ENCODE peak calls at places on chromosomes 12 and 14, in four cellular contexts. One of them, this sample, is unnamed.

GRCh38 chr12:45730842-45731336 is 1.4 kb downstream of the ARID2 start:
- DNase-seq in GM04504: no peak
- DNase-seq in Caco-2: no peak
- DNase-seq in progenitor cell of endocrine pancreas: no peak
- DNase-seq in this sample: peak

GRCh38 chr12:100083308-100083707 is 59.4 kb downstream of the BLTP3B start:
- DNase-seq in GM04504: no peak
- DNase-seq in Caco-2: no peak
- DNase-seq in progenitor cell of endocrine pancreas: no peak
- DNase-seq in this sample: no peak

GRCh38 chr12:131912526-131913274 is 16.4 kb upstream of the PUS1 start:
- DNase-seq in GM04504: peak
- DNase-seq in Caco-2: no peak
- DNase-seq in progenitor cell of endocrine pancreas: no peak
- DNase-seq in this sample: no peak

GRCh38 chr14:52052289-52052943 is 16.4 kb downstream of the NID2 start:
- DNase-seq in GM04504: peak
- DNase-seq in Caco-2: no peak
- DNase-seq in progenitor cell of endocrine pancreas: no peak
- DNase-seq in this sample: no peak

GRCh38 chr14:22821193-22822016 is 6.2 kb upstream of the SLC7A7 start:
- DNase-seq in GM04504: no peak
- DNase-seq in Caco-2: peak
- DNase-seq in progenitor cell of endocrine pancreas: no peak
- DNase-seq in this sample: no peak

GRCh38 chr12:119594772-119595445 is 1.3 kb downstream of the TMEM233 start:
- DNase-seq in GM04504: no peak
- DNase-seq in Caco-2: no peak
- DNase-seq in progenitor cell of endocrine pancreas: peak
- DNase-seq in this sample: peak

GRCh38 chr14:76950043-76951020 is 78.2 kb downstream of the IRF2BPL start:
- DNase-seq in GM04504: no peak
- DNase-seq in Caco-2: no peak
- DNase-seq in progenitor cell of endocrine pancreas: no peak
- DNase-seq in this sample: no peak

GRCh38 chr12:102824218-102824835 is 92.7 kb downstream of the PAH start:
- DNase-seq in GM04504: no peak
- DNase-seq in Caco-2: peak
- DNase-seq in progenitor cell of endocrine pancreas: peak
- DNase-seq in this sample: peak

GRCh38 chr12:12379831-12380730 is 23.2 kb downstream of the BORCS5 start:
- DNase-seq in GM04504: no peak
- DNase-seq in Caco-2: no peak
- DNase-seq in progenitor cell of endocrine pancreas: no peak
- DNase-seq in this sample: no peak

GRCh38 chr12:107594995-107595394 is 90.6 kb upstream of the PWP1 start:
- DNase-seq in GM04504: no peak
- DNase-seq in Caco-2: no peak
- DNase-seq in progenitor cell of endocrine pancreas: no peak
- DNase-seq in this sample: no peak

GRCh38 chr12:104747956-104748355 is 210.1 kb downstream of the SLC41A2 start:
- DNase-seq in GM04504: no peak
- DNase-seq in Caco-2: no peak
- DNase-seq in progenitor cell of endocrine pancreas: no peak
- DNase-seq in this sample: no peak

GRCh38 chr14:39005044-39005736 is 97.8 kb downstream of the SEC23A start:
- DNase-seq in GM04504: no peak
- DNase-seq in Caco-2: no peak
- DNase-seq in progenitor cell of endocrine pancreas: no peak
- DNase-seq in this sample: no peak

GRCh38 chr14:104426771-104427125 is 152.8 kb upstream of the C14orf180 start:
- DNase-seq in GM04504: no peak
- DNase-seq in Caco-2: no peak
- DNase-seq in progenitor cell of endocrine pancreas: no peak
- DNase-seq in this sample: no peak

GRCh38 chr14:89912667-89913211 is 41.8 kb downstream of the EFCAB11 start:
- DNase-seq in GM04504: peak
- DNase-seq in Caco-2: no peak
- DNase-seq in progenitor cell of endocrine pancreas: no peak
- DNase-seq in this sample: no peak

GRCh38 chr12:96026331-96026730 is 9.1 kb downstream of the LTA4H start:
- DNase-seq in GM04504: no peak
- DNase-seq in Caco-2: no peak
- DNase-seq in progenitor cell of endocrine pancreas: no peak
- DNase-seq in this sample: no peak

GRCh38 chr14:44803239-44803905 is 158.4 kb downstream of the KLHL28 start:
- DNase-seq in GM04504: peak
- DNase-seq in Caco-2: no peak
- DNase-seq in progenitor cell of endocrine pancreas: no peak
- DNase-seq in this sample: no peak

GRCh38 chr12:111312016-111312415 is 56.9 kb downstream of the PHETA1 start:
- DNase-seq in GM04504: no peak
- DNase-seq in Caco-2: no peak
- DNase-seq in progenitor cell of endocrine pancreas: no peak
- DNase-seq in this sample: no peak

GRCh38 chr14:78399316-78399889 is 229.2 kb downstream of the NRXN3 start:
- DNase-seq in GM04504: no peak
- DNase-seq in Caco-2: no peak
- DNase-seq in progenitor cell of endocrine pancreas: peak
- DNase-seq in this sample: peak

GRCh38 chr12:105330938-105331804 is 680 bp downstream of the C12orf75 start:
- DNase-seq in GM04504: no peak
- DNase-seq in Caco-2: no peak
- DNase-seq in progenitor cell of endocrine pancreas: peak
- DNase-seq in this sample: peak

GRCh38 chr14:23141706-23142467 is 22.8 kb upstream of the CEBPE start:
- DNase-seq in GM04504: peak
- DNase-seq in Caco-2: no peak
- DNase-seq in progenitor cell of endocrine pancreas: no peak
- DNase-seq in this sample: no peak

GRCh38 chr12:67826148-67826547 is 163.1 kb upstream of the IFNG-AS1 start:
- DNase-seq in GM04504: no peak
- DNase-seq in Caco-2: no peak
- DNase-seq in progenitor cell of endocrine pancreas: no peak
- DNase-seq in this sample: no peak

GRCh38 chr12:27779416-27779815 is 617 bp upstream of the KLHL42 start:
- DNase-seq in GM04504: no peak
- DNase-seq in Caco-2: peak
- DNase-seq in progenitor cell of endocrine pancreas: peak
- DNase-seq in this sample: peak

GRCh38 chr12:123231931-123232330 is 1.0 kb downstream of the MPHOSPH9 start:
- DNase-seq in GM04504: no peak
- DNase-seq in Caco-2: no peak
- DNase-seq in progenitor cell of endocrine pancreas: no peak
- DNase-seq in this sample: no peak

GRCh38 chr12:545835-546234 is 86.1 kb downstream of the B4GALNT3 start:
- DNase-seq in GM04504: no peak
- DNase-seq in Caco-2: no peak
- DNase-seq in progenitor cell of endocrine pancreas: no peak
- DNase-seq in this sample: no peak

GRCh38 chr14:103315368-103315911 is 18.6 kb upstream of the EIF5 start:
- DNase-seq in GM04504: no peak
- DNase-seq in Caco-2: no peak
- DNase-seq in progenitor cell of endocrine pancreas: no peak
- DNase-seq in this sample: peak

GRCh38 chr14:94027566-94028449 is 1.7 kb downstream of the OTUB2 start:
- DNase-seq in GM04504: no peak
- DNase-seq in Caco-2: no peak
- DNase-seq in progenitor cell of endocrine pancreas: no peak
- DNase-seq in this sample: no peak

GRCh38 chr12:41956353-41956752 is 188.3 kb downstream of the GXYLT1 start:
- DNase-seq in GM04504: no peak
- DNase-seq in Caco-2: no peak
- DNase-seq in progenitor cell of endocrine pancreas: no peak
- DNase-seq in this sample: no peak

GRCh38 chr12:78115889-78116288 is 285.2 kb downstream of the NAV3 start:
- DNase-seq in GM04504: no peak
- DNase-seq in Caco-2: no peak
- DNase-seq in progenitor cell of endocrine pancreas: no peak
- DNase-seq in this sample: no peak

GRCh38 chr12:113351089-113351488 is 7.3 kb upstream of the PLBD2 start:
- DNase-seq in GM04504: no peak
- DNase-seq in Caco-2: no peak
- DNase-seq in progenitor cell of endocrine pancreas: no peak
- DNase-seq in this sample: no peak

GRCh38 chr12:49293056-49293956 is 1.6 kb upstream of the PRPH start:
- DNase-seq in GM04504: no peak
- DNase-seq in Caco-2: peak
- DNase-seq in progenitor cell of endocrine pancreas: no peak
- DNase-seq in this sample: no peak

GRCh38 chr12:33588082-33588712 is 148.6 kb upstream of the SYT10 start:
- DNase-seq in GM04504: no peak
- DNase-seq in Caco-2: no peak
- DNase-seq in progenitor cell of endocrine pancreas: no peak
- DNase-seq in this sample: no peak

GRCh38 chr14:32343926-32344430 is 14.9 kb downstream of the AKAP6 start:
- DNase-seq in GM04504: no peak
- DNase-seq in Caco-2: no peak
- DNase-seq in progenitor cell of endocrine pancreas: no peak
- DNase-seq in this sample: no peak

GRCh38 chr12:121520586-121521086 is 60.2 kb downstream of the KDM2B start:
- DNase-seq in GM04504: no peak
- DNase-seq in Caco-2: no peak
- DNase-seq in progenitor cell of endocrine pancreas: no peak
- DNase-seq in this sample: no peak

GRCh38 chr12:4118017-4118510 is 155.5 kb upstream of the CCND2 start:
- DNase-seq in GM04504: no peak
- DNase-seq in Caco-2: no peak
- DNase-seq in progenitor cell of endocrine pancreas: no peak
- DNase-seq in this sample: no peak

GRCh38 chr12:19120795-19121194 is 8.7 kb upstream of the PLEKHA5 start:
- DNase-seq in GM04504: no peak
- DNase-seq in Caco-2: no peak
- DNase-seq in progenitor cell of endocrine pancreas: no peak
- DNase-seq in this sample: no peak

GRCh38 chr14:93430319-93430801 is 379 bp upstream of the UNC79 start:
- DNase-seq in GM04504: no peak
- DNase-seq in Caco-2: no peak
- DNase-seq in progenitor cell of endocrine pancreas: peak
- DNase-seq in this sample: peak

GRCh38 chr12:107329569-107330324 is 236.4 kb upstream of the CRY1 start:
- DNase-seq in GM04504: no peak
- DNase-seq in Caco-2: no peak
- DNase-seq in progenitor cell of endocrine pancreas: no peak
- DNase-seq in this sample: no peak

GRCh38 chr12:32727237-32727636 is 28.5 kb downstream of the YARS2 start:
- DNase-seq in GM04504: no peak
- DNase-seq in Caco-2: no peak
- DNase-seq in progenitor cell of endocrine pancreas: no peak
- DNase-seq in this sample: no peak